ENCODE peak calls at places on chromosomes 6 and 20, in nine cellular contexts. J, B, H, R, Z, N, K, G and W are unnamed samples.

GRCh38 chr6:169994734-169995133 is 243.3 kb downstream of the ERMARD start:
- DNase-seq in J (no peak), B (no peak), H (no peak), R (no peak), Z (no peak), N (no peak), K (no peak), G (no peak), W (no peak)

GRCh38 chr20:57856658-57857057 is 146.8 kb upstream of the PMEPA1 start:
- DNase-seq in J (no peak), B (no peak), H (no peak), R (no peak), Z (no peak), N (no peak), K (no peak), G (no peak), W (no peak)

GRCh38 chr6:51350308-51350904 is 531.7 kb downstream of the TFAP2B start:
- DNase-seq in J (no peak), B (no peak), H (no peak), R (peak), Z (no peak), N (no peak), K (peak), G (peak), W (peak)

GRCh38 chr6:3610206-3610605 is 141.3 kb downstream of the PXDC1 start:
- DNase-seq in J (no peak), B (no peak), H (no peak), R (peak), Z (no peak), N (no peak), K (peak), G (no peak), W (peak)

GRCh38 chr20:48722002-48722731 is 105.6 kb downstream of the PREX1 start:
- DNase-seq in J (no peak), B (peak), H (no peak), R (peak), Z (no peak), N (no peak), K (peak), G (peak), W (no peak)

GRCh38 chr6:79170915-79171314 is 63.6 kb downstream of the HMGN3 start:
- DNase-seq in J (no peak), B (no peak), H (no peak), R (peak), Z (no peak), N (no peak), K (no peak), G (no peak), W (peak)

GRCh38 chr20:3808141-3808479 is 12.0 kb downstream of the CDC25B start:
- DNase-seq in J (peak), B (peak), H (peak), R (peak), Z (no peak), N (no peak), K (peak), G (no peak), W (peak)

GRCh38 chr6:4309540-4309939 is 174.2 kb upstream of the ECI2 start:
- DNase-seq in J (no peak), B (no peak), H (no peak), R (no peak), Z (no peak), N (no peak), K (no peak), G (no peak), W (no peak)

GRCh38 chr20:47008842-47009518 is 114.3 kb downstream of the EYA2 start:
- DNase-seq in J (no peak), B (no peak), H (peak), R (no peak), Z (no peak), N (no peak), K (no peak), G (no peak), W (no peak)

GRCh38 chr6:143110572-143110971 is 49.9 kb downstream of the AIG1 start:
- DNase-seq in J (no peak), B (no peak), H (no peak), R (peak), Z (no peak), N (no peak), K (peak), G (no peak), W (peak)

GRCh38 chr6:28634758-28635546 is 109.3 kb downstream of the GPX5 start:
- DNase-seq in J (no peak), B (no peak), H (peak), R (no peak), Z (peak), N (peak), K (no peak), G (no peak), W (peak)

GRCh38 chr20:62367136-62367482 is at the start of gene LAMA5:
- DNase-seq in J (peak), B (peak), H (peak), R (no peak), Z (peak), N (peak), K (no peak), G (peak), W (no peak)

GRCh38 chr20:23857954-23858565 is 21.5 kb downstream of the CST5 start:
- DNase-seq in J (no peak), B (no peak), H (no peak), R (no peak), Z (no peak), N (peak), K (no peak), G (no peak), W (no peak)

GRCh38 chr20:1588166-1588868 is 30.8 kb upstream of the SIRPD start:
- DNase-seq in J (no peak), B (no peak), H (no peak), R (no peak), Z (no peak), N (no peak), K (peak), G (no peak), W (no peak)

GRCh38 chr20:1588869-1589460 is 30.8 kb downstream of the SIRPB1 start:
- DNase-seq in J (no peak), B (no peak), H (no peak), R (no peak), Z (peak), N (no peak), K (no peak), G (no peak), W (no peak)
- TF ChIP-seq CTCF in J (no peak), B (no peak), H (no peak), R (no peak), Z (peak), N (no peak), K (peak), G (no peak), W (no peak)

GRCh38 chr20:38343107-38343797 is 3.0 kb upstream of the LBP start:
- DNase-seq in J (no peak), B (peak), H (peak), R (peak), Z (no peak), N (no peak), K (peak), G (no peak), W (peak)
- H3K4me3 ChIP-seq in J (no peak), B (peak), H (peak), R (no peak), Z (no peak), N (no peak), K (peak), G (no peak), W (peak)

GRCh38 chr6:18684343-18684742 is 297.2 kb downstream of the RNF144B start:
- DNase-seq in J (no peak), B (no peak), H (no peak), R (no peak), Z (no peak), N (no peak), K (no peak), G (no peak), W (no peak)

GRCh38 chr6:18681828-18682503 is 294.8 kb downstream of the RNF144B start:
- DNase-seq in J (no peak), B (no peak), H (no peak), R (no peak), Z (no peak), N (no peak), K (no peak), G (no peak), W (no peak)

DNA sequence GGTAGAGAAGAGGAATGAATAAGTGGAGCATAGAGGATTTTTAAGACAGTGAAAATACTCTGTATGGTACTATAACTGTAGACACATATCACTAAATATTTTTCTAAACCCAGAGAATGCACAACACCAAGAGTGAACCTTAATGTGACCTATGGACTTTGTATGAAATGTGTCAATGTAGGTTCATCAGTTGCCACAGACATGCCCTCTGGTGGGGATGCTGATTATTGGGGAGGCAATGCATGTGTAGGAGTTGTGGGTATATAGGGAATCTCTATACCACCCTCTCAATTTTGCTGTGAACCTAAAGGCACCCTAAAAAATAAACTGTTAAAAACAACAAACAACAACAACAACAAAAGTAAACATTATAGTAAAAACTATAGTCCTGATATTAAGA is 293.7 kb downstream of the RNF144B start:
- DNase-seq in J (no peak), B (no peak), H (peak), R (no peak), Z (no peak), N (no peak), K (no peak), G (no peak), W (no peak)
- TF ChIP-seq CTCF in J (no peak), B (no peak), H (no peak), R (peak), Z (peak), N (peak), K (peak), G (peak), W (no peak)

GRCh38 chr6:124995131-124995530 is 32.9 kb downstream of the RNF217 start:
- DNase-seq in J (no peak), B (no peak), H (no peak), R (no peak), Z (no peak), N (no peak), K (peak), G (no peak), W (no peak)

GRCh38 chr6:124996411-124996810 is 34.2 kb downstream of the RNF217 start:
- DNase-seq in J (no peak), B (no peak), H (no peak), R (no peak), Z (no peak), N (no peak), K (no peak), G (no peak), W (no peak)

GRCh38 chr6:124997196-124997875 is 35.1 kb downstream of the RNF217 start:
- DNase-seq in J (no peak), B (no peak), H (no peak), R (no peak), Z (no peak), N (no peak), K (no peak), G (no peak), W (no peak)

GRCh38 chr6:124994648-124995047 is 32.4 kb downstream of the RNF217 start:
- DNase-seq in J (no peak), B (no peak), H (no peak), R (no peak), Z (no peak), N (no peak), K (no peak), G (no peak), W (no peak)

GRCh38 chr6:124995645-124996325 is 33.5 kb downstream of the RNF217 start:
- DNase-seq in J (no peak), B (no peak), H (no peak), R (no peak), Z (no peak), N (no peak), K (no peak), G (no peak), W (no peak)
- H3K4me3 ChIP-seq in J (no peak), B (no peak), H (no peak), R (no peak), Z (no peak), N (no peak), K (no peak), G (no peak), W (no peak)

GRCh38 chr6:137976430-137976829 is 109.4 kb downstream of the TNFAIP3 start:
- DNase-seq in J (no peak), B (no peak), H (no peak), R (no peak), Z (no peak), N (no peak), K (no peak), G (no peak), W (no peak)

GRCh38 chr6:137973201-137973600 is 106.1 kb downstream of the TNFAIP3 start:
- DNase-seq in J (no peak), B (no peak), H (no peak), R (no peak), Z (no peak), N (no peak), K (peak), G (no peak), W (peak)

GRCh38 chr6:137977814-137978213 is 110.8 kb downstream of the TNFAIP3 start:
- DNase-seq in J (no peak), B (no peak), H (no peak), R (no peak), Z (no peak), N (no peak), K (peak), G (no peak), W (peak)

GRCh38 chr6:137977206-137977605 is 110.1 kb downstream of the TNFAIP3 start:
- DNase-seq in J (no peak), B (no peak), H (no peak), R (no peak), Z (no peak), N (no peak), K (no peak), G (no peak), W (no peak)

GRCh38 chr6:137975058-137975940 is 108.2 kb downstream of the TNFAIP3 start:
- DNase-seq in J (no peak), B (no peak), H (peak), R (peak), Z (no peak), N (no peak), K (peak), G (peak), W (peak)
- TF ChIP-seq CTCF in J (peak), B (no peak), H (peak), R (peak), Z (peak), N (peak), K (peak), G (no peak), W (peak)

GRCh38 chr20:11718474-11719094 is 199.1 kb upstream of the BTBD3 start:
- DNase-seq in J (no peak), B (no peak), H (no peak), R (no peak), Z (no peak), N (no peak), K (no peak), G (no peak), W (no peak)

GRCh38 chr20:11716239-11716944 is 201.3 kb upstream of the BTBD3 start:
- DNase-seq in J (no peak), B (no peak), H (peak), R (peak), Z (peak), N (peak), K (peak), G (peak), W (peak)

GRCh38 chr20:11717562-11717961 is 200.1 kb upstream of the BTBD3 start:
- DNase-seq in J (no peak), B (no peak), H (no peak), R (no peak), Z (no peak), N (no peak), K (no peak), G (no peak), W (no peak)

GRCh38 chr20:11719153-11719552 is 198.5 kb upstream of the BTBD3 start:
- DNase-seq in J (no peak), B (no peak), H (no peak), R (no peak), Z (no peak), N (no peak), K (no peak), G (no peak), W (no peak)

DNA sequence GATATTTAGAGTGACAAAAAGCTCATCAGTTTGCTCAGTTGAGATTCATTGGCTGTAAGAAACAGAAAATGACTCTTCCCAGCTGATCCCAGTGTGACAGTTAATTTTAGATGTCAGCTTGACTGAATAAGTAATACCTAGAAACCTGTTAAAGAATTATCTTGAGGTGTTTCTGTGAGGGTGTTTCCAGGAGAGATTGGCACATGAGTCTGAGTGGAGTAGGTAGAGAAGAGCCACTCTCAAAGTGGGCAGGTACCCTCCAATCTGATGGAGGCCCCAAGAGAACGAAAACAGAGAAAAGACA is 200.8 kb upstream of the BTBD3 start:
- DNase-seq in J (no peak), B (no peak), H (no peak), R (no peak), Z (no peak), N (no peak), K (no peak), G (no peak), W (no peak)
- H3K4me3 ChIP-seq in J (no peak), B (no peak), H (no peak), R (no peak), Z (no peak), N (no peak), K (no peak), G (no peak), W (no peak)